ENCODE peak calls at places on chromosomes 13 and 19, in five cellular contexts. One of them, this sample, is unnamed.

GRCh38 chr19:54142166-54142780 is 4.7 kb downstream of the CNOT3 start:
- DNase-seq in mammary epithelial cell: no peak
- DNase-seq in A549: no peak
- DNase-seq in ascending aorta: no peak
- DNase-seq in tibial artery: no peak
- DNase-seq in this sample: peak; percentile 65

GRCh38 chr13:38970380-38971051 is 20.1 kb downstream of the STOML3 start:
- DNase-seq in ascending aorta: no peak
- DNase-seq in mammary epithelial cell: no peak
- DNase-seq in A549: no peak
- DNase-seq in tibial artery: no peak
- DNase-seq in this sample: no peak

GRCh38 chr13:27796544-27797227 is 4.4 kb downstream of the GSX1 start:
- DNase-seq in mammary epithelial cell: no peak
- DNase-seq in ascending aorta: no peak
- DNase-seq in tibial artery: peak; percentile 33
- DNase-seq in A549: no peak
- DNase-seq in this sample: no peak

GRCh38 chr13:58858870-58859371 is 1227.4 kb downstream of the PCDH17 start:
- DNase-seq in A549: no peak
- DNase-seq in ascending aorta: no peak
- DNase-seq in tibial artery: no peak
- DNase-seq in mammary epithelial cell: no peak
- DNase-seq in this sample: no peak

GRCh38 chr13:100527644-100528043 is 60.9 kb downstream of the GGACT start:
- DNase-seq in ascending aorta: no peak
- DNase-seq in A549: no peak
- DNase-seq in mammary epithelial cell: no peak
- DNase-seq in tibial artery: no peak
- DNase-seq in this sample: no peak

GRCh38 chr19:543912-544608 is at the start of gene GZMM:
- DNase-seq in ascending aorta: no peak
- DNase-seq in A549: no peak
- DNase-seq in tibial artery: no peak
- DNase-seq in mammary epithelial cell: no peak
- DNase-seq in this sample: no peak

GRCh38 chr13:24176351-24177101 is 16.0 kb downstream of the SPATA13 start:
- DNase-seq in ascending aorta: no peak
- DNase-seq in tibial artery: no peak
- DNase-seq in A549: no peak
- DNase-seq in mammary epithelial cell: no peak
- DNase-seq in this sample: no peak

GRCh38 chr19:41339936-41340335 is 13.8 kb downstream of the TGFB1 start:
- DNase-seq in mammary epithelial cell: no peak
- DNase-seq in A549: peak; percentile 83
- DNase-seq in tibial artery: no peak
- DNase-seq in ascending aorta: no peak
- DNase-seq in this sample: peak; percentile 49

GRCh38 chr19:35248310-35249145 is at the start of gene LSR:
- DNase-seq in A549: peak; percentile 69
- DNase-seq in ascending aorta: no peak
- DNase-seq in tibial artery: peak; percentile 69
- DNase-seq in mammary epithelial cell: peak; percentile 96
- DNase-seq in this sample: no peak

GRCh38 chr19:2451138-2451537 is 5.6 kb downstream of the LMNB2 start:
- DNase-seq in A549: no peak
- DNase-seq in mammary epithelial cell: no peak
- DNase-seq in ascending aorta: no peak
- DNase-seq in tibial artery: no peak
- DNase-seq in this sample: no peak

GRCh38 chr19:40786060-40787037 is 8.3 kb downstream of the RAB4B start:
- DNase-seq in tibial artery: no peak
- DNase-seq in A549: no peak
- DNase-seq in mammary epithelial cell: no peak
- DNase-seq in ascending aorta: no peak
- DNase-seq in this sample: no peak

GRCh38 chr13:79987761-79988160 is 353.2 kb downstream of the SPRY2 start:
- DNase-seq in mammary epithelial cell: peak; percentile 89
- DNase-seq in tibial artery: no peak
- DNase-seq in A549: no peak
- DNase-seq in ascending aorta: no peak
- DNase-seq in this sample: no peak

GRCh38 chr19:18220632-18221275 is 5.5 kb downstream of the PDE4C start:
- DNase-seq in A549: no peak
- DNase-seq in mammary epithelial cell: no peak
- DNase-seq in tibial artery: no peak
- DNase-seq in ascending aorta: no peak
- DNase-seq in this sample: no peak

GRCh38 chr13:49319555-49320350 is 72.0 kb downstream of the CDADC1 start:
- DNase-seq in mammary epithelial cell: no peak
- DNase-seq in A549: no peak
- DNase-seq in ascending aorta: no peak
- DNase-seq in tibial artery: no peak
- DNase-seq in this sample: no peak

GRCh38 chr13:32731576-32731975 is 145.3 kb downstream of the PDS5B start:
- DNase-seq in mammary epithelial cell: peak; percentile 27
- DNase-seq in ascending aorta: no peak
- DNase-seq in tibial artery: no peak
- DNase-seq in A549: no peak
- DNase-seq in this sample: peak; percentile 40

GRCh38 chr19:53183146-53183545 is 10.0 kb downstream of the ZNF665 start:
- DNase-seq in ascending aorta: no peak
- DNase-seq in A549: no peak
- DNase-seq in tibial artery: no peak
- DNase-seq in mammary epithelial cell: no peak
- DNase-seq in this sample: peak; percentile 77

GRCh38 chr19:50537769-50538230 is 24.1 kb upstream of the ASPDH start:
- DNase-seq in ascending aorta: peak; percentile 70
- DNase-seq in mammary epithelial cell: peak; percentile 58
- DNase-seq in A549: peak; percentile 98
- DNase-seq in tibial artery: peak; percentile 83
- DNase-seq in this sample: peak; percentile 71

GRCh38 chr13:50299546-50300249 is 284.5 kb downstream of the KCNRG start:
- DNase-seq in mammary epithelial cell: peak; percentile 82
- DNase-seq in ascending aorta: no peak
- DNase-seq in tibial artery: no peak
- DNase-seq in A549: no peak
- DNase-seq in this sample: no peak

GRCh38 chr19:38841787-38842438 is 7.9 kb downstream of the HNRNPL start:
- DNase-seq in tibial artery: no peak
- DNase-seq in A549: peak; percentile 6
- DNase-seq in mammary epithelial cell: no peak
- DNase-seq in ascending aorta: no peak
- DNase-seq in this sample: no peak

GRCh38 chr13:49791753-49792549 is 531 bp downstream of the KPNA3 start:
- DNase-seq in ascending aorta: peak; percentile 71
- DNase-seq in tibial artery: peak; percentile 71
- DNase-seq in mammary epithelial cell: peak; percentile 46
- DNase-seq in A549: no peak
- DNase-seq in this sample: no peak

GRCh38 chr19:29515706-29516357 is 10.0 kb upstream of the VSTM2B start:
- DNase-seq in A549: no peak
- DNase-seq in mammary epithelial cell: no peak
- DNase-seq in tibial artery: no peak
- DNase-seq in ascending aorta: no peak
- DNase-seq in this sample: no peak

GRCh38 chr13:26528527-26528926 is 29.0 kb upstream of the WASF3 start:
- DNase-seq in ascending aorta: no peak
- DNase-seq in mammary epithelial cell: no peak
- DNase-seq in A549: no peak
- DNase-seq in tibial artery: no peak
- DNase-seq in this sample: no peak

GRCh38 chr13:30158774-30159445 is 148.4 kb downstream of the KATNAL1 start:
- DNase-seq in ascending aorta: no peak
- DNase-seq in mammary epithelial cell: no peak
- DNase-seq in tibial artery: no peak
- DNase-seq in A549: no peak
- DNase-seq in this sample: peak; percentile 58

GRCh38 chr13:75635621-75636338 is at the start of gene LMO7:
- DNase-seq in A549: peak; percentile 23
- DNase-seq in mammary epithelial cell: peak; percentile 27
- DNase-seq in ascending aorta: peak; percentile 81
- DNase-seq in tibial artery: peak; percentile 80
- DNase-seq in this sample: peak; percentile 85

GRCh38 chr19:52231154-52231565 is 38.2 kb upstream of the ZNF766 start:
- DNase-seq in tibial artery: no peak
- DNase-seq in A549: no peak
- DNase-seq in mammary epithelial cell: peak; percentile 82
- DNase-seq in ascending aorta: no peak
- DNase-seq in this sample: peak; percentile 31

GRCh38 chr19:1119475-1120217 is 15.9 kb downstream of the GPX4 start:
- DNase-seq in A549: no peak
- DNase-seq in tibial artery: no peak
- DNase-seq in ascending aorta: no peak
- DNase-seq in mammary epithelial cell: no peak
- DNase-seq in this sample: no peak

GRCh38 chr13:74966814-74967213 is 515.2 kb downstream of the TBC1D4 start:
- DNase-seq in tibial artery: no peak
- DNase-seq in A549: no peak
- DNase-seq in ascending aorta: no peak
- DNase-seq in mammary epithelial cell: no peak
- DNase-seq in this sample: peak; percentile 61

GRCh38 chr19:42428676-42429075 is 1.5 kb upstream of the LIPE start:
- DNase-seq in A549: no peak
- DNase-seq in mammary epithelial cell: no peak
- DNase-seq in tibial artery: no peak
- DNase-seq in ascending aorta: no peak
- DNase-seq in this sample: no peak

GRCh38 chr13:108525867-108526266 is 103.5 kb upstream of the MYO16 start:
- DNase-seq in A549: no peak
- DNase-seq in ascending aorta: no peak
- DNase-seq in tibial artery: no peak
- DNase-seq in mammary epithelial cell: no peak
- DNase-seq in this sample: no peak

GRCh38 chr19:861756-862528 is 2.5 kb downstream of the CFD start:
- DNase-seq in mammary epithelial cell: peak; percentile 36
- DNase-seq in ascending aorta: no peak
- DNase-seq in A549: no peak
- DNase-seq in tibial artery: no peak
- DNase-seq in this sample: no peak

GRCh38 chr13:37306778-37307544 is 201.5 kb upstream of the CSNK1A1L start:
- DNase-seq in tibial artery: no peak
- DNase-seq in A549: no peak
- DNase-seq in ascending aorta: no peak
- DNase-seq in mammary epithelial cell: peak; percentile 94
- DNase-seq in this sample: peak; percentile 89

GRCh38 chr19:19384486-19384885 is 21.0 kb upstream of the GATAD2A start:
- DNase-seq in ascending aorta: no peak
- DNase-seq in mammary epithelial cell: no peak
- DNase-seq in A549: no peak
- DNase-seq in tibial artery: no peak
- DNase-seq in this sample: no peak
- H3K4me3 ChIP-seq in ascending aorta: peak overlapping the region; percentile 70
- H3K4me3 ChIP-seq in mammary epithelial cell: peak overlapping the region; percentile 58
- H3K4me3 ChIP-seq in A549: peak overlapping the region; percentile 54
- H3K4me3 ChIP-seq in tibial artery: peak overlapping the region; percentile 74
- H3K4me3 ChIP-seq in this sample: peak overlapping the region; percentile 59

GRCh38 chr19:55777528-55777927 is 8.6 kb downstream of the RFPL4AL1 start:
- DNase-seq in mammary epithelial cell: no peak
- DNase-seq in tibial artery: no peak
- DNase-seq in ascending aorta: no peak
- DNase-seq in A549: no peak
- DNase-seq in this sample: no peak
- TF ChIP-seq CTCF in mammary epithelial cell: no peak
- TF ChIP-seq CTCF in tibial artery: no peak
- TF ChIP-seq CTCF in ascending aorta: no peak
- TF ChIP-seq CTCF in A549: no peak
- TF ChIP-seq CTCF in this sample: no peak

GRCh38 chr19:4061683-4062575 is 4.8 kb downstream of the ZBTB7A start:
- DNase-seq in A549: no peak
- DNase-seq in ascending aorta: no peak
- DNase-seq in tibial artery: no peak
- DNase-seq in mammary epithelial cell: peak; percentile 52
- DNase-seq in this sample: no peak

GRCh38 chr19:4059493-4059880 is 7.2 kb downstream of the ZBTB7A start:
- DNase-seq in mammary epithelial cell: no peak
- DNase-seq in A549: no peak
- DNase-seq in tibial artery: no peak
- DNase-seq in ascending aorta: no peak
- DNase-seq in this sample: no peak

GRCh38 chr19:4061178-4061682 is 5.5 kb downstream of the ZBTB7A start:
- DNase-seq in tibial artery: peak; percentile 96
- DNase-seq in ascending aorta: peak; percentile 91
- DNase-seq in A549: no peak
- DNase-seq in mammary epithelial cell: peak; percentile 70
- DNase-seq in this sample: no peak

GRCh38 chr19:4059931-4060620 is 6.6 kb downstream of the ZBTB7A start:
- DNase-seq in ascending aorta: no peak
- DNase-seq in A549: no peak
- DNase-seq in tibial artery: peak; percentile 82
- DNase-seq in mammary epithelial cell: peak; percentile 83
- DNase-seq in this sample: no peak

DNA sequence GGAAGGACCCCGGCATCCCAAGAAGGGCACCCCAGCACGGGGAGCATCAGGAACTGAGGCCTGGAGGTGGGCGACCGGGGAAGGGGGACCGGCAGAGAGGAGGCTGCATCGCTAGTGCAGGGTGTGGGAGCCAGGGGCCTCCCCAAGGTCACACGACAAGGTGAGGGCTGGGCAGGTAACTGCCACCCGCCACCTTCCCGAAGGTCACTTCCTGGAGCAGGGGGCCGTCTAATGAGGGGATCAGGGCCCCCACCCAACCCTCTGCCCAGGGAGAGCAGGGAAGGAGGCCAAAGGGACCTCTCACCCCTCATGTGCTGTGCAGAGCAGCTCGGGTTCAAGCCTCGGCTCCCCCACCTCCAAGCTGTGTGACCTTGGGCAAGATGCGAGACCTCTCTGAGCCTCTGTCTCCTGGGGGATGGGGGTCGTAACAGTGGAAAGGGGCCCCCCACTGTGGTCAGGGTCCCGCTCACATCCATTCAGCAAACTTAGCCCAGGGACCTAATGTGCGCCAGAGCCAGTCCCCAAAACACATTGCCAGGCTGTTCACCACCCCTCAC is 6.0 kb downstream of the ZBTB7A start:
- DNase-seq in tibial artery: no peak
- DNase-seq in mammary epithelial cell: no peak
- DNase-seq in A549: no peak
- DNase-seq in ascending aorta: no peak
- DNase-seq in this sample: no peak
- H3K4me3 ChIP-seq in tibial artery: peak overlapping the region; percentile 46
- H3K4me3 ChIP-seq in mammary epithelial cell: peak overlapping the region; percentile 47
- H3K4me3 ChIP-seq in A549: peak overlapping the region; percentile 43
- H3K4me3 ChIP-seq in ascending aorta: peak overlapping the region; percentile 57
- H3K4me3 ChIP-seq in this sample: no peak overlapping the region

GRCh38 chr19:11422163-11423068 is 3.3 kb upstream of the RGL3 start:
- DNase-seq in mammary epithelial cell: peak; percentile 91
- DNase-seq in ascending aorta: peak; percentile 90
- DNase-seq in tibial artery: peak; percentile 94
- DNase-seq in A549: peak; percentile 60
- DNase-seq in this sample: peak; percentile 55
- TF ChIP-seq CTCF in mammary epithelial cell: no peak
- TF ChIP-seq CTCF in ascending aorta: no peak
- TF ChIP-seq CTCF in tibial artery: no peak
- TF ChIP-seq CTCF in A549: no peak
- TF ChIP-seq CTCF in this sample: no peak

GRCh38 chr19:6482343-6482686 is 728 bp upstream of the DENND1C start:
- DNase-seq in tibial artery: no peak
- DNase-seq in ascending aorta: no peak
- DNase-seq in mammary epithelial cell: no peak
- DNase-seq in A549: no peak
- DNase-seq in this sample: no peak
- H3K4me3 ChIP-seq in tibial artery: no peak overlapping the region
- H3K4me3 ChIP-seq in ascending aorta: no peak overlapping the region
- H3K4me3 ChIP-seq in mammary epithelial cell: no peak overlapping the region
- H3K4me3 ChIP-seq in A549: no peak overlapping the region
- H3K4me3 ChIP-seq in this sample: no peak overlapping the region